ENCODE peak calls at places on chromosomes 1 and 21, in seven cellular contexts. One of them, this sample, is unnamed.

GRCh38 chr21:46639489-46640386 is 4.3 kb downstream of the PRMT2 start:
- DNase-seq in pancreas: no peak
- DNase-seq in cardiac muscle cell: peak; percentile 48
- DNase-seq in psoas muscle: no peak
- DNase-seq in transverse colon: no peak
- DNase-seq in fibroblast of the aortic adventitia: peak; percentile 58
- DNase-seq in epithelial cell of esophagus: peak; percentile 40
- DNase-seq in this sample: peak; percentile 50

GRCh38 chr1:195376190-195376589 is 1232.0 kb downstream of the KCNT2 start:
- DNase-seq in pancreas: no peak
- DNase-seq in cardiac muscle cell: no peak
- DNase-seq in psoas muscle: no peak
- DNase-seq in transverse colon: no peak
- DNase-seq in fibroblast of the aortic adventitia: no peak
- DNase-seq in epithelial cell of esophagus: peak; percentile 35
- DNase-seq in this sample: peak; percentile 4

GRCh38 chr1:195763146-195763906 is 844.9 kb downstream of the KCNT2 start:
- DNase-seq in pancreas: peak; percentile 18
- DNase-seq in cardiac muscle cell: no peak
- DNase-seq in psoas muscle: no peak
- DNase-seq in transverse colon: no peak
- DNase-seq in fibroblast of the aortic adventitia: no peak
- DNase-seq in epithelial cell of esophagus: no peak
- DNase-seq in this sample: no peak

GRCh38 chr1:218347713-218348627 is 2.8 kb downstream of the TGFB2 start:
- DNase-seq in pancreas: no peak
- DNase-seq in cardiac muscle cell: peak; percentile 77
- DNase-seq in psoas muscle: no peak
- DNase-seq in transverse colon: no peak
- DNase-seq in fibroblast of the aortic adventitia: peak; percentile 85
- DNase-seq in epithelial cell of esophagus: peak; percentile 46
- DNase-seq in this sample: peak; percentile 94

GRCh38 chr1:26353976-26354820 is at the start of gene CRYBG2:
- DNase-seq in pancreas: peak; percentile 56
- DNase-seq in cardiac muscle cell: no peak
- DNase-seq in psoas muscle: no peak
- DNase-seq in transverse colon: peak; percentile 84
- DNase-seq in fibroblast of the aortic adventitia: no peak
- DNase-seq in epithelial cell of esophagus: peak; percentile 93
- DNase-seq in this sample: no peak

GRCh38 chr1:173525936-173526335 is 48.8 kb downstream of the PRDX6 start:
- DNase-seq in pancreas: no peak
- DNase-seq in cardiac muscle cell: peak; percentile 8
- DNase-seq in psoas muscle: no peak
- DNase-seq in transverse colon: no peak
- DNase-seq in fibroblast of the aortic adventitia: no peak
- DNase-seq in epithelial cell of esophagus: no peak
- DNase-seq in this sample: no peak

GRCh38 chr1:60431593-60431992 is 358.0 kb upstream of the C1orf87 start:
- DNase-seq in pancreas: no peak
- DNase-seq in cardiac muscle cell: peak; percentile 38
- DNase-seq in psoas muscle: no peak
- DNase-seq in transverse colon: no peak
- DNase-seq in fibroblast of the aortic adventitia: no peak
- DNase-seq in epithelial cell of esophagus: no peak
- DNase-seq in this sample: peak; percentile 15

GRCh38 chr1:246971969-246972368 is 35.9 kb downstream of the ZNF695 start:
- DNase-seq in pancreas: no peak
- DNase-seq in cardiac muscle cell: no peak
- DNase-seq in psoas muscle: no peak
- DNase-seq in transverse colon: no peak
- DNase-seq in fibroblast of the aortic adventitia: no peak
- DNase-seq in epithelial cell of esophagus: no peak
- DNase-seq in this sample: no peak

GRCh38 chr1:229693124-229693523 is 67.1 kb downstream of the URB2 start:
- DNase-seq in pancreas: no peak
- DNase-seq in cardiac muscle cell: no peak
- DNase-seq in psoas muscle: no peak
- DNase-seq in transverse colon: no peak
- DNase-seq in fibroblast of the aortic adventitia: no peak
- DNase-seq in epithelial cell of esophagus: no peak
- DNase-seq in this sample: no peak

GRCh38 chr21:35933466-35933865 is 126.9 kb downstream of the SETD4 start:
- DNase-seq in pancreas: no peak
- DNase-seq in cardiac muscle cell: peak; percentile 84
- DNase-seq in psoas muscle: peak; percentile 64
- DNase-seq in transverse colon: peak; percentile 34
- DNase-seq in fibroblast of the aortic adventitia: peak; percentile 89
- DNase-seq in epithelial cell of esophagus: peak; percentile 60
- DNase-seq in this sample: peak; percentile 78
- TF ChIP-seq CTCF in pancreas: no peak
- TF ChIP-seq CTCF in cardiac muscle cell: peak; percentile 46
- TF ChIP-seq CTCF in psoas muscle: no peak
- TF ChIP-seq CTCF in transverse colon: no peak
- TF ChIP-seq CTCF in fibroblast of the aortic adventitia: peak; percentile 45
- TF ChIP-seq CTCF in epithelial cell of esophagus: no peak
- TF ChIP-seq CTCF in this sample: peak; percentile 52

DNA sequence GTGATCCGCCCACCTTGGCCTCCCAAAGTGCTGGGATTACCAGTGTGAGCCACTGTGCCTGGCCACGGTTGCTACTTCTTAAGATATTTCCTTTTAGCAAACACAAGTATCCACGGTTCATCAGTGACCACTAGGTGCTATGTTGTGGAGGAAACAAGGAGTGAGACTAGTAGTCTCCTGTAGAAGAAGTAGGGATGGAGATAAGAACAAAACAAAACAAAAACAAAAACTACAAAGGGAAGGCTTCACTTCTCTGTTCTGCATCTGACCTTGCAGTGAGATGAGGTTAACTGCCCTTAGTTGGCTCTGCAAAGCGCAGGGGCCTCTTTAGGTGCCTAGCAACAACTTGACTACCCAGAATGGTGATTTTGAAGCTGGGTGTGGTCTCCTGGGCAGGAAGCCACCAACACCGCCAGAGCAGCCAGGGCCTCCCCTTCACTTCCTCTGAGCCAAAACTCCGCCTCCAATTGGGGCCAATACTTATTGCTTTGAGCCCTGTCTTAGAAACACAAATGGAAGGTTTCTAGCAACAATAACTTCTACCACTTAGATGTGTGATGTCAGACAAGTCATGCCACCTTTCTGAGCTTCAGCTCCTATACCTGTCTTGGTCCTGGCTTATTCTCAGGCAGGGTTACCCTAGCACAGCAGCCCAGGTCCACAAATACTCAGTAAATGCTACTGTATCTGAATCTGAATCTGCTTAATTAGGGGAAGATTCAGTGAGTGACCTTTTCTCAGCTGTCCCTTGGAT is 12.7 kb upstream of the CDC42 start:
- DNase-seq in pancreas: peak; percentile 50
- DNase-seq in cardiac muscle cell: peak; percentile 71
- DNase-seq in psoas muscle: peak; percentile 56
- DNase-seq in transverse colon: peak; percentile 88
- DNase-seq in fibroblast of the aortic adventitia: peak; percentile 86
- DNase-seq in epithelial cell of esophagus: peak; percentile 68
- DNase-seq in this sample: peak; percentile 64
- H3K4me3 ChIP-seq in pancreas: no peak overlapping the region
- H3K4me3 ChIP-seq in cardiac muscle cell: no peak overlapping the region
- H3K4me3 ChIP-seq in psoas muscle: no peak overlapping the region
- H3K4me3 ChIP-seq in transverse colon: no peak overlapping the region
- H3K4me3 ChIP-seq in fibroblast of the aortic adventitia: no peak overlapping the region
- H3K4me3 ChIP-seq in epithelial cell of esophagus: no peak overlapping the region
- H3K4me3 ChIP-seq in this sample: no peak overlapping the region

GRCh38 chr1:160942926-160943325 is 11.7 kb downstream of the ITLN2 start:
- DNase-seq in pancreas: no peak
- DNase-seq in cardiac muscle cell: peak; percentile 33
- DNase-seq in psoas muscle: no peak
- DNase-seq in transverse colon: no peak
- DNase-seq in fibroblast of the aortic adventitia: no peak
- DNase-seq in epithelial cell of esophagus: peak; percentile 38
- DNase-seq in this sample: peak; percentile 11
- TF ChIP-seq CTCF in pancreas: no peak
- TF ChIP-seq CTCF in cardiac muscle cell: peak; percentile 21
- TF ChIP-seq CTCF in psoas muscle: no peak
- TF ChIP-seq CTCF in transverse colon: no peak
- TF ChIP-seq CTCF in fibroblast of the aortic adventitia: no peak
- TF ChIP-seq CTCF in epithelial cell of esophagus: peak; percentile 65
- TF ChIP-seq CTCF in this sample: peak; percentile 33

DNA sequence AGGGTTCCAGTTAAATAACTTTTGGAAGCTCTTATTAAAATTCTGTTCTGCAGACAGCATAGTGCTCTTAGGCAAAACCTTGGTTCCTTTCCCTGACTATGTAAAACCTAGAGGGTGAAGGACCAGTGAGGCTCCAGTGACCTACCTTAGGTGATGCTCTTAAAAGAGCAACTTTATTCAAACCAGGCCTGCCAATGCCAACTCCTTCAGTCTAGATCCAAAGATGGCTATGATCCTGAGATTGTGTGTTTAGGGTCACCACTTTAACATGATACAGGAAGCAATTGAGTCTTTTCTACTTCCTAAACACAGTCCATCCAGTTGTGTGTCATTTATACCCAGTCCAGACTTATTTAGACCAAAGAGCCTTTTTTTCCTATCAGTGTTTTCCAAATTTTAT is 10.8 kb downstream of the MCL1 start:
- DNase-seq in pancreas: no peak
- DNase-seq in cardiac muscle cell: no peak
- DNase-seq in psoas muscle: no peak
- DNase-seq in transverse colon: no peak
- DNase-seq in fibroblast of the aortic adventitia: no peak
- DNase-seq in epithelial cell of esophagus: no peak
- DNase-seq in this sample: no peak
- H3K4me3 ChIP-seq in pancreas: no peak overlapping the region
- H3K4me3 ChIP-seq in cardiac muscle cell: no peak overlapping the region
- H3K4me3 ChIP-seq in psoas muscle: peak overlapping the region; percentile 45
- H3K4me3 ChIP-seq in transverse colon: peak overlapping the region; percentile 41
- H3K4me3 ChIP-seq in fibroblast of the aortic adventitia: no peak overlapping the region
- H3K4me3 ChIP-seq in epithelial cell of esophagus: no peak overlapping the region
- H3K4me3 ChIP-seq in this sample: no peak overlapping the region